ENCODE peak calls at places on chromosome 19, in four cellular contexts. W is NCI-H1930, F is tibial nerve, E is AG04449. G is an unnamed sample.

GRCh38 chr19:48061401-48062344 is 17.8 kb upstream of the CABP5 start:
- DNase-seq in W (no peak), F (no peak), E (no peak), G (no peak)

GRCh38 chr19:1076951-1077350 is 10.0 kb downstream of the ARHGAP45 start:
- DNase-seq in E (no peak), F (no peak), W (no peak), G (peak; percentile 73)

GRCh38 chr19:51227324-51227723 is 2.4 kb downstream of the CD33 start:
- DNase-seq in E (no peak), W (no peak), F (no peak), G (no peak)

GRCh38 chr19:33624586-33625153 is 2.9 kb downstream of the CHST8 start:
- DNase-seq in E (no peak), W (no peak), F (no peak), G (no peak)

GRCh38 chr19:4302238-4302630 is at the start of gene TMIGD2:
- DNase-seq in W (no peak), E (no peak), F (no peak), G (no peak)

GRCh38 chr19:49487277-49488045 is at the start of gene RPL13A:
- DNase-seq in E (peak; percentile 91), F (peak; percentile 99), W (peak; percentile 100), G (peak; percentile 99)

GRCh38 chr19:46944123-46944718 is 75.4 kb upstream of the NPAS1 start:
- DNase-seq in W (no peak), E (no peak), F (no peak), G (no peak)

GRCh38 chr19:16969127-16969526 is 57.5 kb downstream of the CPAMD8 start:
- DNase-seq in W (no peak), E (no peak), F (peak; percentile 22), G (peak; percentile 19)

GRCh38 chr19:5882421-5882968 is 12.2 kb upstream of the FUT5 start:
- DNase-seq in W (no peak), F (no peak), E (no peak), G (no peak)

GRCh38 chr19:49533551-49534488 is 6.0 kb downstream of the RCN3 start:
- DNase-seq in F (peak; percentile 79), W (peak; percentile 72), E (no peak), G (peak; percentile 84)

GRCh38 chr19:5234412-5234811 is 106.2 kb downstream of the PTPRS start:
- DNase-seq in W (no peak), E (no peak), F (no peak), G (no peak)

GRCh38 chr19:15508035-15508710 is at the start of gene CYP4F22:
- DNase-seq in F (no peak), E (no peak), W (no peak), G (no peak)

GRCh38 chr19:30227661-30228112 is 144.5 kb upstream of the ZNF536 start:
- DNase-seq in E (no peak), W (peak; percentile 75), F (peak; percentile 46), G (no peak)

GRCh38 chr19:32097620-32098019 is 247.8 kb upstream of the ZNF507 start:
- DNase-seq in F (no peak), E (no peak), W (no peak), G (no peak)

GRCh38 chr19:2888739-2889224 is 11.9 kb upstream of the ZNF57 start:
- DNase-seq in E (no peak), W (peak; percentile 93), F (no peak), G (no peak)

GRCh38 chr19:47637550-47637949 is 28.6 kb downstream of the BICRA start:
- DNase-seq in E (no peak), F (no peak), W (no peak), G (no peak)

GRCh38 chr19:38190061-38190460 is 34.0 kb downstream of the DPF1 start:
- DNase-seq in E (no peak), W (no peak), F (no peak), G (no peak)

GRCh38 chr19:39237200-39238184 is 7.3 kb downstream of the IFNL3 start:
- DNase-seq in F (no peak), W (no peak), E (no peak), G (peak; percentile 86)

GRCh38 chr19:12806242-12807131 is at the start of gene RNASEH2A:
- DNase-seq in F (peak; percentile 73), E (no peak), W (peak; percentile 87), G (peak; percentile 95)

GRCh38 chr19:5113101-5113557 is 144.2 kb downstream of the KDM4B start:
- DNase-seq in F (no peak), E (no peak), W (no peak), G (no peak)

GRCh38 chr19:12666305-12667048 is at the start of the genes MAN2B1 and WDR83:
- DNase-seq in E (no peak), F (peak; percentile 67), W (peak; percentile 63), G (peak; percentile 80)

GRCh38 chr19:41308450-41309224 is 1.3 kb upstream of the CCDC97 start:
- DNase-seq in W (peak; percentile 93), F (peak; percentile 100), E (no peak), G (peak; percentile 92)

GRCh38 chr19:18972851-18973250 is 31.8 kb upstream of the HOMER3 start:
- DNase-seq in F (no peak), E (no peak), W (no peak), G (no peak)

GRCh38 chr19:31312629-31313244 is 36.5 kb downstream of the TSHZ3 start:
- DNase-seq in W (no peak), E (no peak), F (no peak), G (no peak)

GRCh38 chr19:15634105-15634504 is 6.6 kb upstream of the CYP4F3 start:
- DNase-seq in E (no peak), W (no peak), F (no peak), G (no peak)

GRCh38 chr19:34495416-34495815 is 13.9 kb downstream of the WTIP start:
- DNase-seq in E (no peak), W (no peak), F (no peak), G (no peak)

GRCh38 chr19:6963259-6963852 is 57.9 kb downstream of the MBD3L2B start:
- DNase-seq in W (no peak), E (no peak), F (no peak), G (no peak)

GRCh38 chr19:28284389-28284788 is 928.6 kb downstream of the UQCRFS1 start:
- DNase-seq in W (no peak), E (no peak), F (no peak), G (no peak)

GRCh38 chr19:13459351-13459750 is 46.9 kb downstream of the CACNA1A start:
- DNase-seq in F (no peak), W (peak; percentile 35), E (no peak), G (no peak)

GRCh38 chr19:5097959-5098623 is 129.2 kb downstream of the KDM4B start:
- DNase-seq in E (no peak), F (no peak), W (no peak), G (no peak)

GRCh38 chr19:21595185-21595584 is 89.8 kb downstream of the ZNF429 start:
- DNase-seq in E (no peak), F (no peak), W (no peak), G (no peak)

GRCh38 chr19:40745402-40745780 is 4.9 kb downstream of the ACTMAP start:
- DNase-seq in F (no peak), E (peak; percentile 3), W (no peak), G (no peak)

GRCh38 chr19:17264641-17264979 is at the start of gene USHBP1:
- DNase-seq in E (no peak), F (no peak), W (no peak), G (no peak)

GRCh38 chr19:56405062-56405461 is 930 bp downstream of the ZNF583 start:
- DNase-seq in W (no peak), F (no peak), E (no peak), G (no peak)

GRCh38 chr19:43290568-43291359 is 21.4 kb upstream of the PSG9 start:
- DNase-seq in E (no peak), W (no peak), F (no peak), G (peak; percentile 36)

GRCh38 chr19:16198363-16198636 is 589 bp downstream of the AP1M1 start:
- DNase-seq in F (no peak), E (no peak), W (no peak), G (no peak)

GRCh38 chr19:29724741-29725140 is 9.7 kb upstream of the C19orf12 start:
- DNase-seq in W (no peak), F (no peak), E (no peak), G (no peak)

G was measured in DMS53.